ENCODE peak calls at places on chromosomes 5 and 9, in six cellular contexts. One of them, this sample, is unnamed.

GRCh38 chr5:119274767-119275130 is 81.1 kb upstream of the TNFAIP8 start:
- DNase-seq in A549: no peak
- DNase-seq in glutamatergic neuron: no peak
- DNase-seq in osteocyte: no peak
- DNase-seq in naive B cell: no peak
- DNase-seq in esophagus squamous epithelium: no peak
- DNase-seq in this sample: no peak

GRCh38 chr5:172603425-172603824 is 37.6 kb upstream of the NEURL1B start:
- DNase-seq in A549: no peak
- DNase-seq in glutamatergic neuron: no peak
- DNase-seq in osteocyte: no peak
- DNase-seq in naive B cell: no peak
- DNase-seq in esophagus squamous epithelium: no peak
- DNase-seq in this sample: no peak

GRCh38 chr9:127873886-127874285 is 3.6 kb downstream of the AK1 start:
- DNase-seq in A549: no peak
- DNase-seq in glutamatergic neuron: no peak
- DNase-seq in osteocyte: no peak
- DNase-seq in naive B cell: no peak
- DNase-seq in esophagus squamous epithelium: no peak
- DNase-seq in this sample: no peak

GRCh38 chr5:174523311-174524159 is 200.8 kb upstream of the MSX2 start:
- DNase-seq in A549: peak; percentile 18
- DNase-seq in glutamatergic neuron: no peak
- DNase-seq in osteocyte: no peak
- DNase-seq in naive B cell: no peak
- DNase-seq in esophagus squamous epithelium: no peak
- DNase-seq in this sample: no peak

GRCh38 chr5:83567741-83568530 is 96.4 kb downstream of the VCAN start:
- DNase-seq in A549: no peak
- DNase-seq in glutamatergic neuron: no peak
- DNase-seq in osteocyte: no peak
- DNase-seq in naive B cell: no peak
- DNase-seq in esophagus squamous epithelium: no peak
- DNase-seq in this sample: no peak

GRCh38 chr9:125992557-125992956 is 245.4 kb downstream of the PBX3 start:
- DNase-seq in A549: no peak
- DNase-seq in glutamatergic neuron: no peak
- DNase-seq in osteocyte: no peak
- DNase-seq in naive B cell: no peak
- DNase-seq in esophagus squamous epithelium: no peak
- DNase-seq in this sample: no peak

GRCh38 chr9:34179528-34180138 is 790 bp downstream of the UBAP1 start:
- DNase-seq in A549: peak; percentile 23
- DNase-seq in glutamatergic neuron: no peak
- DNase-seq in osteocyte: no peak
- DNase-seq in naive B cell: peak; percentile 8
- DNase-seq in esophagus squamous epithelium: no peak
- DNase-seq in this sample: no peak

GRCh38 chr5:139063664-139064054 is 134.5 kb downstream of the SIL1 start:
- DNase-seq in A549: no peak
- DNase-seq in glutamatergic neuron: no peak
- DNase-seq in osteocyte: no peak
- DNase-seq in naive B cell: no peak
- DNase-seq in esophagus squamous epithelium: no peak
- DNase-seq in this sample: no peak

GRCh38 chr5:10250804-10251276 is 760 bp downstream of the CCT5 start:
- DNase-seq in A549: no peak
- DNase-seq in glutamatergic neuron: no peak
- DNase-seq in osteocyte: no peak
- DNase-seq in naive B cell: no peak
- DNase-seq in esophagus squamous epithelium: no peak
- DNase-seq in this sample: peak; percentile 14

GRCh38 chr5:133531634-133532033 is 80.7 kb downstream of the FSTL4 start:
- DNase-seq in A549: no peak
- DNase-seq in glutamatergic neuron: no peak
- DNase-seq in osteocyte: peak; percentile 7
- DNase-seq in naive B cell: no peak
- DNase-seq in esophagus squamous epithelium: no peak
- DNase-seq in this sample: no peak

GRCh38 chr5:44809215-44809955 is 638 bp downstream of the MRPS30 start:
- DNase-seq in A549: peak; percentile 60
- DNase-seq in glutamatergic neuron: peak; percentile 47
- DNase-seq in osteocyte: no peak
- DNase-seq in naive B cell: peak; percentile 31
- DNase-seq in esophagus squamous epithelium: no peak
- DNase-seq in this sample: peak; percentile 18